ENCODE peak calls at places on chromosomes 2 and 18, in eight cellular contexts. Y, O, L, V, R, I, N and Q are unnamed samples. For H3K4me1, the result is how much of the 10 kb centered on the place peaks cover.

GRCh38 chr2:240994161-240994896 is 4.1 kb upstream of the SNED1 start:
- DNase-seq in I (no peak), N (no peak), Y (no peak), V (no peak), O (no peak), L (no peak), R (peak), Q (no peak)

GRCh38 chr18:40608220-40608619 is 1346.8 kb upstream of the PIK3C3 start:
- DNase-seq in Y (no peak), N (no peak), R (no peak), I (no peak), L (no peak), V (no peak), O (no peak), Q (no peak)

GRCh38 chr2:215271466-215271865 is 40.4 kb upstream of the ATIC start:
- DNase-seq in N (peak), L (no peak), R (no peak), V (no peak), O (no peak), I (no peak), Y (no peak), Q (no peak)

GRCh38 chr2:109030870-109031480 is 42.0 kb upstream of the EDAR start:
- DNase-seq in Y (no peak), V (no peak), L (no peak), O (no peak), R (no peak), N (no peak), I (no peak), Q (no peak)

GRCh38 chr18:66110607-66111006 is 359.8 kb downstream of the CDH7 start:
- DNase-seq in I (no peak), L (no peak), V (no peak), O (no peak), Y (no peak), N (no peak), R (no peak), Q (no peak)

GRCh38 chr2:242040303-242040655 is 170.8 kb downstream of the RTP5 start:
- DNase-seq in R (peak), I (no peak), N (no peak), L (no peak), V (no peak), Y (no peak), O (no peak), Q (no peak)

GRCh38 chr18:49023281-49023937 is 72.6 kb upstream of the SMAD7 start:
- DNase-seq in R (peak), V (no peak), L (no peak), O (peak), I (peak), Y (no peak), N (no peak), Q (no peak)

GRCh38 chr2:237486334-237486818 is 675 bp upstream of the MLPH start:
- DNase-seq in L (no peak), I (no peak), Y (no peak), O (no peak), R (no peak), V (no peak), N (peak), Q (no peak)

GRCh38 chr2:41972179-41972578 is 75.6 kb upstream of the PKDCC start:
- DNase-seq in O (no peak), I (no peak), R (no peak), V (no peak), L (no peak), Y (no peak), N (no peak), Q (no peak)

GRCh38 chr18:3453540-3454364 is 3.8 kb downstream of the TGIF1 start:
- DNase-seq in Y (no peak), O (peak), R (peak), N (peak), V (peak), L (peak), I (peak), Q (peak)

GRCh38 chr2:215352602-215353001 is 40.7 kb downstream of the ATIC start:
- DNase-seq in Y (no peak), O (no peak), L (no peak), R (no peak), N (no peak), V (no peak), I (no peak), Q (no peak)

GRCh38 chr2:199485732-199486335 is 28.1 kb upstream of the SATB2 start:
- DNase-seq in L (peak), O (no peak), R (peak), V (no peak), N (peak), I (peak), Y (no peak), Q (no peak)

GRCh38 chr18:76844144-76844543 is 21.8 kb downstream of the ZNF236 start:
- DNase-seq in O (no peak), L (no peak), R (no peak), N (no peak), Y (no peak), I (no peak), V (no peak), Q (no peak)

GRCh38 chr2:37997629-37998028 is 72.5 kb downstream of the RMDN2 start:
- DNase-seq in I (no peak), O (no peak), N (no peak), L (no peak), Y (no peak), V (no peak), R (no peak), Q (no peak)

GRCh38 chr2:224085246-224085645 is 46.2 kb upstream of the SERPINE2 start:
- DNase-seq in L (no peak), V (no peak), N (no peak), I (no peak), Y (no peak), R (no peak), O (no peak), Q (no peak)

GRCh38 chr2:107266555-107266954 is 380.6 kb upstream of the ST6GAL2 start:
- DNase-seq in L (no peak), O (no peak), R (no peak), V (no peak), I (no peak), Y (no peak), N (no peak), Q (no peak)

GRCh38 chr2:27954771-27955384 is 64.3 kb downstream of the BABAM2 start:
- DNase-seq in R (peak), N (no peak), V (peak), Y (no peak), O (peak), L (peak), I (peak), Q (peak)

GRCh38 chr2:241298554-241299165 is 16.8 kb downstream of the HDLBP start:
- DNase-seq in R (no peak), O (no peak), L (no peak), I (no peak), V (no peak), N (no peak), Y (no peak), Q (no peak)

GRCh38 chr2:238423561-238424312 is 3.0 kb upstream of the ASB1 start:
- DNase-seq in L (no peak), V (no peak), O (no peak), N (no peak), Y (no peak), I (no peak), R (no peak), Q (peak)

GRCh38 chr2:147037048-147037447 is 807.8 kb upstream of the ACVR2A start:
- DNase-seq in R (no peak), I (no peak), L (no peak), N (no peak), O (no peak), V (no peak), Y (no peak), Q (peak)

GRCh38 chr2:64106481-64106880 is 37.7 kb downstream of the PELI1 start:
- DNase-seq in L (no peak), V (no peak), R (no peak), N (no peak), O (no peak), Y (no peak), I (no peak), Q (no peak)

GRCh38 chr2:216300921-216301320 is 71.4 kb downstream of the MARCHF4 start:
- DNase-seq in Y (no peak), O (no peak), N (no peak), R (no peak), V (no peak), I (no peak), L (no peak), Q (no peak)

GRCh38 chr2:212548459-212548815 is 9.8 kb upstream of the ERBB4 start:
- DNase-seq in N (peak), Y (no peak), L (no peak), V (no peak), O (no peak), R (no peak), I (no peak), Q (no peak)

GRCh38 chr2:47174731-47175361 is 19.7 kb upstream of the STPG4 start:
- DNase-seq in R (no peak), Y (no peak), L (peak), N (peak), I (peak), V (peak), O (no peak), Q (peak)

GRCh38 chr2:187302146-187302545 is 145.9 kb downstream of the CALCRL start:
- DNase-seq in Y (no peak), I (no peak), R (no peak), V (no peak), N (no peak), O (no peak), L (no peak), Q (no peak)

GRCh38 chr2:185618630-185619029 is 120.0 kb upstream of the FSIP2 start:
- DNase-seq in R (no peak), N (peak), O (no peak), L (no peak), Y (no peak), I (no peak), V (no peak), Q (no peak)

GRCh38 chr2:3377612-3378432 is at the start of gene EIPR1:
- DNase-seq in Y (peak), V (peak), N (peak), I (peak), R (peak), L (peak), O (peak), Q (peak)

GRCh38 chr18:45106331-45106774 is 425.7 kb downstream of the SETBP1 start:
- DNase-seq in I (peak), O (no peak), L (no peak), V (no peak), R (no peak), N (no peak), Y (no peak), Q (peak)

GRCh38 chr2:38277245-38278119 is 99.6 kb downstream of the ATL2 start:
- DNase-seq in V (no peak), I (no peak), N (peak), Y (no peak), R (no peak), O (no peak), L (no peak), Q (no peak)

GRCh38 chr2:7032371-7032770 is 115.2 kb downstream of the RNF144A start:
- DNase-seq in L (no peak), O (no peak), I (no peak), Y (no peak), V (no peak), N (no peak), R (no peak), Q (no peak)

GRCh38 chr2:199064201-199064600 is 393.5 kb downstream of the SATB2 start:
- DNase-seq in N (no peak), I (no peak), L (no peak), V (no peak), Y (no peak), R (no peak), O (no peak), Q (no peak)

GRCh38 chr2:60213865-60214657 is 339.4 kb downstream of the BCL11A start:
- DNase-seq in R (peak), L (peak), V (peak), N (peak), Y (no peak), I (no peak), O (no peak), Q (peak)

GRCh38 chr18:26134110-26134509 is 441 bp downstream of the PSMA8 start:
- DNase-seq in O (no peak), N (no peak), V (no peak), Y (no peak), I (no peak), L (no peak), R (no peak), Q (no peak)

GRCh38 chr2:236254021-236254420 is 10.2 kb downstream of the ASB18 start:
- DNase-seq in V (no peak), I (no peak), R (no peak), N (no peak), L (no peak), O (peak), Y (no peak), Q (no peak)

GRCh38 chr18:46401486-46402115 is 255.4 kb downstream of the LOXHD1 start:
- DNase-seq in V (no peak), O (no peak), N (no peak), I (no peak), Y (no peak), L (no peak), R (no peak), Q (no peak)

GRCh38 chr2:224145751-224146355 is 106.8 kb upstream of the SERPINE2 start:
- DNase-seq in I (no peak), V (peak), R (no peak), L (no peak), Y (no peak), O (peak), N (no peak), Q (no peak)

DNA sequence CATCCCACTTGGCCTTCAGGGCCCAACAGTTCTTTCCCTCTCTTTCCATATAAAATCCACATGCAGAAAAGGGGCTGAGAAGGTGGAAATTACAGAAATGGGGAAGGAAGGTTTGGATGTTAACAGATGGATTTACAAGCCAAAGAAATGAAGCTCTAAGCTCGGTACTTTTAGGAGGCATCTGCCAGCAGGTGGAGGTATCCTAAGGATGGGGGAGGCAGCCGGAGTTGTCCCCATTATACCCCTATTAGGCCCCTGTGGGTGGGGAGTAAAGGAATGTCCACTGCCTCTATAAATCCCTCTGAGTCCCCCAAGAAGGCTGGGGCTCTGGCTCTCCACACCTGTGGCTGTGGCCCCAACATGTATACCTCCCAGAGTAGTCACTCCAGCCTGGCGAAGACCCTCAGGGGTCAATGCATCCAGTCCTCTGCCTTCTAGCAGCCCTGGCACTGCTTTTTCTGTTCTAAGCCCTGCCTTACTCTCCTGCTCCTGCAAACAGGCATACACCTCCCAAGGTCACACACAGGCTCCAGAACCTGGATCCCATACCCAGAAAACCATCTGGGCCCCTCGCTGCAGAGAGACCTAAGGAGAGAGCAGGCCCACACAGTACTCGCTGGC is 1.2 kb downstream of the FBXO41 start:
- DNase-seq in O (no peak), I (peak), L (no peak), R (no peak), N (peak), Y (no peak), V (no peak), Q (no peak)
- H3K4me3 ChIP-seq in O (peak), I (peak), L (no peak), R (no peak), N (peak), Y (peak), V (no peak), Q (no peak)

GRCh38 chr2:205685314-205686230 is 3.3 kb downstream of the NRP2 start:
- DNase-seq in I (no peak), Y (no peak), O (no peak), N (peak), R (no peak), V (no peak), L (no peak), Q (peak)
- TF ChIP-seq CTCF in I (no peak), Y (no peak), O (no peak), N (no peak), R (no peak), V (peak), L (no peak), Q (no peak)

DNA sequence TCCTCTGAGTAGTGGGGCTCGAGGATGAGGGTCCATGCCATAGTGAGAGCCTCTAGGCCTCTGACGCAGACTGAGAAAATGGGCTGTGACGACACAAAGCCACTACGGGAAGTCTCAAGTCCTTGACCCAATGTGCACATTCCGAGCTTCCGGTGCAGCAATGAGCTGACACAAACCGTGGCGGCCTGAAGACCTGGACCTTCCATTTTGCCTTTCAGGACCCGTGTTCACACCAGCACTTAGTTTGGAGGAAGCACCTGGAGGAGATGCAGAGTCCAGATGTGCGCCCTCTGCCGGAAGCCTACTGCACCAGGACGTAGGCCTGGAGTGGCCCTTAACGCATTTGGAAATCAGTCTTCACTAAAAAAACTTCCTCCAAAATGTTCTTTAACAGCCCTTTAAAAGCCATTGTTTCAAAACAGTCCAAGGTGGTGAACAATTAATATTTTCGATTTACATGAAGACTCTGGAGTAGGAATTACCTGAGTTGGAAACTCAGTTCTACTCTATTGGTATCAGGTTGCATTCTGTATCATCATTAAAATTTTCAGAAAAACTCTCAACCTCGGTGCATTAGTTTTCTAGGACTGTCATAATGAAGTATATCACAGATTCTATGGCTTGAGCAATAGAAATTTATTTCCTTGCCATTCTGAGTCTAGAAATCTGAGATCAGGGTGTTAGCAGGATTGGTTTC is 33.9 kb downstream of the BMP10 start:
- DNase-seq in N (peak), L (no peak), Y (peak), I (peak), O (no peak), V (peak), R (peak), Q (peak)
- H3K4me1 ChIP-seq in N (under half), L (under half), Y (under half), I (half or more), O (under half), V (under half), R (under half), Q (half or more)

DNA sequence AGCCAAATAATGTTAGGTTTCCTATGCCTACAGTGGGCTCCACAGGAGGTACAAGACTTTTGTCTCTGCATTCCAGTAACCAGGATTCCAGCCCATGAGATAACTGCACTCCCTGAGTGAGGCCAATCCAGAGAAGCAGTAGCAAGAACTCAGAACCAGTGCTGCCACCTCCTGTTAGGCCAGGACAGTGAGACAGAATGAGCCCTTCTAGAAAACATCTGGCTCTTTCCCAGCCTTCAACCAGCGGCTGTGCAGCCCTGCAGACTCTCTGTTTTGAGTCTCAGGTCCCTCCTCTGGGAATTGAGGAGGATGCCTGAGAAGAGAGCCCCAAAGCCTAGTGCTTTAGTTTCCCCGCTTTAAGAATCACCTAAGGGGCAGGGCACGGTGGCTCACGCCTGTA is 44.2 kb downstream of the ARID5A start:
- DNase-seq in Y (no peak), L (no peak), I (peak), R (no peak), N (peak), V (no peak), O (no peak), Q (no peak)
- H3K4me3 ChIP-seq in Y (no peak), L (no peak), I (no peak), R (no peak), N (no peak), V (no peak), O (no peak), Q (no peak)

DNA sequence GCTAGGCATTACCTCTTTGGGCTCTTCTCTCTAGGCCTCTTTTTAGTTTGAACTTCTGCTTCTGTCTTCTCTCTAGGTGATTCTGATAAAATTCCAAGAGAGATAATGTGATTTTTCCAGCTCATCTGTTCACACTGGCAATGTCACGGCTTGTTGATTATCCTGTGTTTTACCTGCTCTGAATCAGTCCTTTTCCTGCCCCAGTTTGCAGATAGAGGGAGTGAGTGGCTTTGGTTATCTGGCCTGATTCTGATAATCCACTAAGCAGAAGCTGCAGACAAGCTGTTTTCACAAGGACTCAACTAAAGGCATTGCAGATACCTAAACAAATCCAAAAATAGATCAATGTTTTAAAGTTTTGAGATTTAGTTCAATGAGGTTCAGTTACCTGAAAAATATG is 111.9 kb downstream of the DCC start:
- DNase-seq in N (peak), I (no peak), L (no peak), Y (no peak), R (no peak), O (no peak), V (no peak), Q (no peak)
- TF ChIP-seq CTCF in N (no peak), I (no peak), L (no peak), Y (no peak), R (no peak), O (no peak), V (no peak), Q (no peak)

GRCh38 chr2:121771976-121772742 is 16.7 kb downstream of the TSN start:
- DNase-seq in O (no peak), I (peak), N (no peak), Y (no peak), L (no peak), V (peak), R (no peak), Q (no peak)

GRCh38 chr2:121768143-121768755 is 12.8 kb downstream of the TSN start:
- DNase-seq in L (no peak), Y (no peak), O (no peak), R (no peak), V (no peak), N (no peak), I (no peak), Q (no peak)

GRCh38 chr2:121764681-121765228 is 9.3 kb downstream of the TSN start:
- DNase-seq in O (no peak), R (no peak), V (no peak), I (no peak), L (no peak), N (no peak), Y (no peak), Q (no peak)

DNA sequence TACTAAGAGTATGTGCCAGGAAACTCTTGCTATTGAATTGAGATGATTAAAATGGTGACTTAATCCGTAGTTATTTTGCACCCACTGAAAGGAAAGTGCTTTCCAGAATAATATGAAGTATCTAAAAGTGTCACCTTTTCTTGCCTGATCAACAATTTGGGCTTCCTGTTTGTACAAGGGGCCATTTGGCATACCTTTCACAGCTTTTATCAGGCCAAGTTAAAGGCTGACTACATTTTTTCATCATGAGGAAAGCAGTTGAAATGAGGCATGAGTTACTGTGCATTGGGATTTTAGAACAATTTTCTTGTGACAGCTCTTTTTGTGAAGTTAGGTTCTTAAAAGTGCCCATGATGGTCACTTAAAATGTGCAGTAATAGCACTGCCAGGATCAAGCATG is 11.2 kb downstream of the TSN start:
- DNase-seq in R (no peak), O (no peak), I (no peak), L (no peak), V (no peak), N (no peak), Y (no peak), Q (no peak)
- H3K4me1 ChIP-seq in R (under half), O (under half), I (under half), L (under half), V (under half), N (under half), Y (under half), Q (under half)

GRCh38 chr2:68367918-68368656 is 3.0 kb downstream of the PLEK start:
- DNase-seq in V (no peak), Y (no peak), O (no peak), R (no peak), N (no peak), I (no peak), L (no peak), Q (no peak)
- H3K4me3 ChIP-seq in V (peak), Y (no peak), O (no peak), R (peak), N (no peak), I (peak), L (no peak), Q (peak)

GRCh38 chr2:207142461-207142860 is 23.3 kb downstream of the KLF7 start:
- DNase-seq in O (no peak), N (no peak), I (no peak), R (no peak), Y (no peak), L (no peak), V (no peak), Q (no peak)
- TF ChIP-seq CTCF in O (no peak), N (no peak), I (no peak), R (peak), Y (no peak), L (no peak), V (peak), Q (no peak)